ENCODE peak calls at places on chromosomes 6 and 20, in five cellular contexts. C, E, S, Z and T are unnamed samples.

GRCh38 chr6:52594216-52594615 is 17.4 kb upstream of the TRAM2 start:
- DNase-seq in E (no peak), S (peak; percentile 84), C (no peak), Z (no peak), T (no peak)

GRCh38 chr6:41976794-41977484 is 35.3 kb upstream of the CCND3 start:
- DNase-seq in S (no peak), C (peak; percentile 80), Z (no peak), E (no peak), T (no peak)

GRCh38 chr20:10487354-10488115 is 52.4 kb downstream of the SLX4IP start:
- DNase-seq in S (no peak), E (no peak), Z (no peak), C (peak; percentile 68), T (no peak)

GRCh38 chr20:20827992-20828597 is 115.7 kb upstream of the RALGAPA2 start:
- DNase-seq in Z (no peak), E (no peak), S (no peak), C (no peak), T (no peak)

GRCh38 chr6:4922488-4923037 is 81.3 kb downstream of the RPP40 start:
- DNase-seq in S (no peak), Z (no peak), E (no peak), C (no peak), T (no peak)

GRCh38 chr20:24739751-24740150 is 209.3 kb upstream of the CST7 start:
- DNase-seq in C (no peak), S (no peak), Z (no peak), E (no peak), T (no peak)

GRCh38 chr6:150006961-150007464 is 18.3 kb downstream of the RAET1L start:
- DNase-seq in S (no peak), E (no peak), Z (no peak), C (peak; percentile 23), T (no peak)

GRCh38 chr6:148534871-148535270 is 192.2 kb downstream of the SASH1 start:
- DNase-seq in S (no peak), C (no peak), Z (no peak), E (no peak), T (no peak)

GRCh38 chr6:78243519-78243918 is 590.7 kb downstream of the MEI4 start:
- DNase-seq in S (no peak), Z (no peak), E (no peak), C (peak; percentile 46), T (no peak)

GRCh38 chr20:41046716-41047115 is 18.1 kb downstream of the TOP1 start:
- DNase-seq in C (peak; percentile 50), E (no peak), S (no peak), Z (no peak), T (no peak)

GRCh38 chr6:3414704-3415453 is 42.0 kb downstream of the SLC22A23 start:
- DNase-seq in E (no peak), S (no peak), Z (no peak), C (peak; percentile 68), T (peak; percentile 59)

GRCh38 chr20:11553603-11554002 is 364.1 kb upstream of the BTBD3 start:
- DNase-seq in C (peak; percentile 33), Z (no peak), E (no peak), S (no peak), T (no peak)

GRCh38 chr20:17860306-17861197 is 108.0 kb downstream of the SNX5 start:
- DNase-seq in S (no peak), C (no peak), E (no peak), Z (no peak), T (no peak)

GRCh38 chr6:46583081-46583480 is 69.5 kb downstream of the CYP39A1 start:
- DNase-seq in Z (no peak), S (no peak), E (no peak), C (no peak), T (no peak)

GRCh38 chr6:111283707-111284106 is 196.4 kb downstream of the SLC16A10 start:
- DNase-seq in Z (no peak), S (no peak), E (no peak), C (no peak), T (no peak)

GRCh38 chr6:73691512-73691911 is 4.5 kb upstream of the CD109 start:
- DNase-seq in S (no peak), E (no peak), C (peak; percentile 32), Z (no peak), T (no peak)

GRCh38 chr6:31660998-31661866 is 654 bp upstream of the C6orf47 start:
- DNase-seq in S (no peak), C (peak; percentile 60), E (no peak), Z (no peak), T (no peak)

GRCh38 chr20:4637081-4637797 is 84.5 kb upstream of the PRND start:
- DNase-seq in Z (no peak), E (no peak), C (no peak), S (peak; percentile 85), T (no peak)

GRCh38 chr6:41200296-41200900 is 551 bp downstream of the TREML2 start:
- DNase-seq in E (no peak), C (peak; percentile 34), Z (no peak), S (no peak), T (peak; percentile 49)

GRCh38 chr6:43274127-43274915 is 23.7 kb upstream of the SLC22A7 start:
- DNase-seq in C (no peak), S (no peak), E (no peak), Z (no peak), T (no peak)

GRCh38 chr6:14767176-14767575 is 478.7 kb upstream of the JARID2 start:
- DNase-seq in E (no peak), C (no peak), S (no peak), Z (no peak), T (no peak)

GRCh38 chr6:7051780-7052440 is 55.9 kb upstream of the RREB1 start:
- DNase-seq in E (no peak), C (no peak), S (peak; percentile 51), Z (peak; percentile 29), T (peak; percentile 61)

GRCh38 chr20:46332373-46333135 is 24.3 kb upstream of the CDH22 start:
- DNase-seq in S (peak; percentile 85), Z (no peak), E (no peak), C (no peak), T (no peak)

GRCh38 chr6:14709066-14709670 is 536.7 kb upstream of the JARID2 start:
- DNase-seq in E (no peak), S (no peak), Z (no peak), C (peak; percentile 49), T (no peak)

GRCh38 chr6:113371106-113371505 is 486.0 kb upstream of the MARCKS start:
- DNase-seq in E (no peak), Z (no peak), S (no peak), C (no peak), T (no peak)

GRCh38 chr20:37756234-37756633 is 62.4 kb downstream of the CTNNBL1 start:
- DNase-seq in Z (no peak), E (no peak), S (no peak), C (no peak), T (no peak)

GRCh38 chr20:37757550-37757949 is 63.7 kb downstream of the CTNNBL1 start:
- DNase-seq in C (no peak), S (peak; percentile 49), E (no peak), Z (no peak), T (no peak)

GRCh38 chr20:37758332-37758731 is 64.5 kb downstream of the CTNNBL1 start:
- DNase-seq in C (no peak), S (peak; percentile 54), Z (no peak), E (no peak), T (no peak)

GRCh38 chr20:37759761-37760209 is 66.0 kb downstream of the CTNNBL1 start:
- DNase-seq in E (no peak), S (no peak), Z (no peak), C (no peak), T (no peak)

GRCh38 chr20:37755665-37756064 is 61.8 kb downstream of the CTNNBL1 start:
- DNase-seq in E (peak; percentile 60), C (no peak), Z (no peak), S (peak; percentile 53), T (no peak)
- TF ChIP-seq CTCF in E (peak; percentile 44), C (no peak), Z (no peak), S (peak; percentile 62), T (no peak)

DNA sequence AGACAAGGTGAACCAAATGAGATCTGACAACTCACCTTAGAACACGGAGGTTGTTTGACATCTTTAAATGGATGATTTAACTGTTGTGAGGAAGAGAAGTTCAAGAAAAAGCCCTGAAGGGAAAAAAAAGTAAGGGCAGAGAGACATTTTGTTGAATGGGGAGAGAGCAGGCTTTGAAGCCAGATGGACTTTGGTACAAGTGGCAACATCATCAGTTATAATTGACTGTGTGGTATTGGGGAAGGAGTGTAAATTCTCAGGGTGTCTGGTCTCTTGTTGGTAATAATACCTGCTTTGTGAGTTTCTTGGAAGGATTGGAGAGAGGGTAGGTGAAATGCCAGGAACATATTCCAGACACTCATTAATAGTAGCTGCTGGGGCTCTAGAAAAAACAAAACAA is 21.6 kb downstream of the OGFRL1 start:
- DNase-seq in S (peak; percentile 29), C (no peak), Z (no peak), E (no peak), T (no peak)
- TF ChIP-seq CTCF in S (no peak), C (no peak), Z (no peak), E (no peak), T (no peak)

GRCh38 chr6:84197708-84198107 is 29.7 kb downstream of the CEP162 start:
- DNase-seq in C (no peak), E (no peak), S (no peak), Z (no peak), T (no peak)
- TF ChIP-seq CTCF in C (no peak), E (no peak), S (no peak), Z (no peak), T (no peak)

GRCh38 chr6:25138024-25138696 is 141.0 kb upstream of the CARMIL1 start:
- DNase-seq in E (no peak), C (peak; percentile 86), Z (peak; percentile 79), S (no peak), T (peak; percentile 52)
- TF ChIP-seq CTCF in E (no peak), C (peak; percentile 42), Z (peak; percentile 38), S (no peak), T (no peak)